ENCODE peak calls at places on chromosomes 1 and 21, in eight cellular contexts. E is SJSA1; I is CD8-positive, alpha-beta T cell; A is PC-3; L is cardiac fibroblast; P is body of pancreas; C is Panc1; N is stomach. B is an unnamed sample.

GRCh38 chr1:26079178-26079563 is 11.7 kb upstream of the TRIM63 start:
- DNase-seq in L (no peak), P (no peak), A (no peak), N (no peak), E (no peak), I (no peak), C (no peak), B (no peak)

GRCh38 chr1:94090761-94091160 is 30.2 kb downstream of the ABCA4 start:
- DNase-seq in P (no peak), E (no peak), N (no peak), A (no peak), C (no peak), L (no peak), I (no peak), B (no peak)

GRCh38 chr1:202124107-202124506 is 1.4 kb downstream of the GPR37L1 start:
- DNase-seq in E (no peak), L (no peak), P (no peak), C (no peak), I (no peak), A (no peak), N (no peak), B (no peak)

GRCh38 chr21:46515109-46515508 is 56.4 kb downstream of the DIP2A start:
- DNase-seq in P (peak; percentile 73), L (peak; percentile 62), C (no peak), I (no peak), E (no peak), N (peak; percentile 82), A (no peak), B (peak; percentile 2)

GRCh38 chr1:22665752-22666151 is 12.7 kb downstream of the C1QB start:
- DNase-seq in E (no peak), P (no peak), C (no peak), N (no peak), I (no peak), L (peak; percentile 42), A (peak; percentile 42), B (peak; percentile 44)

GRCh38 chr1:116666090-116666489 is 1.4 kb downstream of the IGSF3 start:
- DNase-seq in E (no peak), N (no peak), I (no peak), L (no peak), C (no peak), P (no peak), A (peak; percentile 17), B (peak; percentile 46)

GRCh38 chr21:38661296-38662223 is 144.2 kb upstream of the ETS2 start:
- DNase-seq in I (no peak), A (no peak), P (no peak), E (peak; percentile 79), L (peak; percentile 28), N (no peak), C (no peak), B (peak; percentile 30)

GRCh38 chr1:234611153-234611798 is 1.3 kb upstream of the IRF2BP2 start:
- DNase-seq in C (no peak), N (no peak), E (peak; percentile 90), A (peak; percentile 76), I (no peak), P (peak; percentile 88), L (peak; percentile 94), B (peak; percentile 95)

GRCh38 chr1:42753070-42753469 is 13.0 kb upstream of the CLDN19 start:
- DNase-seq in N (no peak), L (peak; percentile 52), A (no peak), I (no peak), E (no peak), P (no peak), C (no peak), B (peak; percentile 16)

GRCh38 chr1:21175324-21175669 is 1.4 kb downstream of the EIF4G3 start:
- DNase-seq in E (peak; percentile 41), A (peak; percentile 27), P (peak; percentile 68), N (peak; percentile 49), C (no peak), L (peak; percentile 60), I (no peak), B (peak; percentile 69)

GRCh38 chr1:110542730-110543129 is 23.8 kb upstream of the KCNA10 start:
- DNase-seq in L (peak; percentile 55), C (no peak), N (no peak), E (no peak), I (no peak), P (no peak), A (peak; percentile 55), B (no peak)

GRCh38 chr1:248622491-248623106 is 12.3 kb downstream of the OR2T11 start:
- DNase-seq in I (no peak), C (peak; percentile 10), E (no peak), N (no peak), A (peak; percentile 64), L (peak; percentile 46), P (peak; percentile 3), B (peak; percentile 60)

GRCh38 chr1:17569200-17570139 is 30.0 kb downstream of the ARHGEF10L start:
- DNase-seq in C (no peak), N (peak; percentile 70), E (peak; percentile 94), A (peak; percentile 86), P (peak; percentile 83), I (no peak), L (peak; percentile 95), B (no peak)

GRCh38 chr1:197928849-197929336 is 11.7 kb downstream of the LHX9 start:
- DNase-seq in A (no peak), I (no peak), C (no peak), P (no peak), L (no peak), N (no peak), E (no peak), B (no peak)

GRCh38 chr1:165364432-165365133 is 8.1 kb upstream of the LMX1A start:
- DNase-seq in A (peak; percentile 69), E (no peak), C (no peak), L (no peak), P (no peak), I (no peak), N (no peak), B (no peak)

GRCh38 chr21:29245104-29245643 is 53.5 kb upstream of the BACH1 start:
- DNase-seq in C (no peak), I (no peak), A (no peak), L (no peak), E (no peak), N (no peak), P (no peak), B (no peak)

GRCh38 chr1:45647248-45648021 is 23.6 kb upstream of the CCDC17 start:
- DNase-seq in L (peak; percentile 81), C (no peak), E (no peak), A (no peak), I (no peak), P (peak; percentile 54), N (peak; percentile 45), B (peak; percentile 37)

GRCh38 chr1:30664103-30664755 is 59.2 kb downstream of the MATN1 start:
- DNase-seq in L (no peak), A (no peak), I (no peak), N (no peak), P (peak; percentile 53), E (no peak), C (no peak), B (peak; percentile 36)

DNA sequence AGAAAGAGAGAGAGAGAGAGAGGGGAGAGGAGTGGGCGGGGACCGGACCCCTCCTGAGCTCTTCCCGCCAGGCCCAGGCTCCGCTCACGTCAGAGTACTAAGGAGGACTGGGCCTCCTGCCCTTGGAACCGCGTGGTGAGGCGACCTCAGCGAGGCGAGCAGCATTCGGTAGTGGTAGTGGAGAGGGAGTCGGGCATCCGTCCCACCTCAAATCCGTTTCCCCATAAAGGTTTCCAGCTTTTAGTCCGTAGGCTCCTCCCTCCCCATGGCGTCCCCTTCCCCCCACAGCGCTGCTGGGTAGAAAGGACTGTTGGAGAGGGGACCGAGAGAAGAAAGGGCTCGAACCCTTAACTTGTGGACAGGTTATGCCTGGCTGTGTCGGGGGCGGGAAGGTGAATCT is 124.4 kb upstream of the BARHL2 start:
- DNase-seq in E (no peak), P (no peak), A (no peak), I (no peak), C (no peak), L (no peak), N (no peak), B (no peak)
- H3K4me3 ChIP-seq in E (no peak overlapping the region), P (no peak overlapping the region), A (no peak overlapping the region), I (no peak overlapping the region), C (no peak overlapping the region), L (no peak overlapping the region), N (no peak overlapping the region), B (no peak overlapping the region)

DNA sequence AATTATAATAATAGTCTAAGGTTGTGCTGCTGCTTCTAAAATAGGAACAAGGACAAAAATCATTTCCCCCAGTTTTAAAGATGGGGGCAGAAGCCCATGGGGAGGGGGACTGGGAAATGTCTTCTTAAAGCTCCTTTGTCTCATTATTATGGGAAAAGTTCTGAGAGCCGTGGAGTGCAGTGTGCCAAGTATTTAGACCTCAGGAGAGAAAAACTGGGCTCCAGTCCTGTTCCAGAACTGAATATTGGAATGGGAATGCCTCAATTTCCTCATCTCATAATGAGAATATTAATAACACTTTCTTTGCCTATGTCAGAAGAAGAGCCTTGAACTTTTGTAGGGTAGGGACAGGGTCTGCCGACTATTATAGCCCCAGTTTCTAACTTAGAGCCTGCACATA is 40.9 kb upstream of the ATF3 start:
- DNase-seq in I (no peak), C (no peak), N (no peak), L (no peak), A (no peak), P (no peak), E (no peak), B (no peak)
- H3K4me3 ChIP-seq in I (no peak overlapping the region), C (no peak overlapping the region), N (no peak overlapping the region), L (no peak overlapping the region), A (peak overlapping the region; percentile 67), P (no peak overlapping the region), E (no peak overlapping the region), B (no peak overlapping the region)

DNA sequence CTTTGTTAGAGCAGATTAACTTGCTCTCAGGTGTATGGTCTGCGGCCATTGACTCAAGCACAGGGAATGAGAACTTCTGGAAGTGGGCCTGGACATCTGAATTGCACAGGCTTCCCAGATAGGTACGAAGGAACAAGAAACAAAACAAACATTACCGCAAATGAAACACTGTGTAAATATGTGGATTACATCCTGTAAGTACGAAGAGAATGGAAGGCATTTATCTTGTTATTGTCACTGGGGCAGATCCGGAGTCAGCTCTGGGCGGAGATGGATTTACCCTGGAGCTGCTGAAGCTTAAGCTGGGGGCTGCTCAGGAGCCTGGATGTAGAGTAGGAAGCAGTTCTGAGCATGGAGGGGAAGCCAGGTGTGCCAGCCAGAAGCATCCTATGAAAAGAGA is 6.8 kb downstream of the HES2 start:
- DNase-seq in L (no peak), I (no peak), C (no peak), N (no peak), P (no peak), E (no peak), A (peak; percentile 98), B (peak; percentile 15)
- H3K4me3 ChIP-seq in L (no peak overlapping the region), I (no peak overlapping the region), C (no peak overlapping the region), N (no peak overlapping the region), P (no peak overlapping the region), E (no peak overlapping the region), A (no peak overlapping the region), B (no peak overlapping the region)

DNA sequence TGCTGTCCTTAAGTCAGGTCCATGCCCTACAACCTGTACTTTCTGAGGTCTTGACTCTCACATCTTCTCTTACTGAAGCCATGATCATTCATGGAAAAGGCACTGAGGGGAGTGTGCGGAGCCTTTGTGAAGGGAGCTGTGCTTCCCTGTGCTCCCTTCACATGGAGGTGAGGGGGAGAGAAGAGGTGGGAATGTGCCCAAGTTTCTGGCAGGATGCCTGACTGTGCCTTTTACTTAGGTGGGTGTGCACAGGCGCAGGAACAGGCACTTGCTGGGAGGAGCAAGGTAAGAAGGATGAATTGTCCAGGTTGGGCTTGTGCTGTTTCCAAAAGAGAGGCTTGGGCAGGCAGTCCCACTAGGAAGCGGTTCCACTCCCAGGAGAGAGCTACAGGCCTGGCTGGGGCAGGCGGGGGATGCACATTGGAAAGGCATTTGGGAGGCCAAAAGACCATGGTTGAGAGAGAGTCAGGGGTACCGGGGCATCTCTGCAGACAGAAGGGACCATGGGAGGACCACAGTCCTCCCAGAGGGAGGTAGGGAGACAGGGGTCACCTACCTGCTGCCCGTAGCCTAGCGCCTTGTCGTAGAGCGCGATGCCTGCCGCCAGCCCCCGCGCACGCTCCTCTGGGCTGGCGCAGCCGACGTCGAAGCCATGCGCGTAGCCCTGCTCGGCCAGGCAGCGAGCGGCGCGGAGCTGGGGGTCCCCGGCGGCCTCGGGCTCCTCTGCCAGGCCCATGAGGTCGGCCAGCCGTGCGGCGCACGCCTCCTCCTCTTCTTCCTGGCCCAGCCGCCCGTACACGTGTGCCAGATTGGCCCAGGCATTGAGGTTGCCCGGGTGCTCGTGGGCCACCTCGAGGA is 853 bp downstream of the TTC22 start:
- DNase-seq in N (no peak), C (no peak), I (no peak), L (no peak), A (no peak), E (no peak), P (no peak), B (no peak)
- H3K4me3 ChIP-seq in N (peak overlapping the region; percentile 55), C (no peak overlapping the region), I (peak overlapping the region; percentile 59), L (no peak overlapping the region), A (peak overlapping the region; percentile 74), E (no peak overlapping the region), P (peak overlapping the region; percentile 54), B (peak overlapping the region; percentile 83)

B was measured in small intestine.